ENCODE peak calls at places on chromosome 21, in six cellular contexts. N, R, L, O, W and D are unnamed samples.

GRCh38 chr21:41507521-41508414 is at the start of gene TMPRSS2:
- DNase-seq in N (peak), R (no peak), L (no peak), O (no peak), W (no peak), D (no peak)

GRCh38 chr21:32597205-32597604 is 11.9 kb upstream of the TCP10L start:
- DNase-seq in N (no peak), R (peak), L (no peak), O (peak), W (peak), D (no peak)

GRCh38 chr21:42319368-42319767 is 4.2 kb upstream of the TFF3 start:
- DNase-seq in N (no peak), R (no peak), L (no peak), O (no peak), W (no peak), D (no peak)

GRCh38 chr21:15604424-15604823 is 125.4 kb upstream of the USP25 start:
- DNase-seq in N (no peak), R (peak), L (no peak), O (peak), W (peak), D (no peak)

GRCh38 chr21:42112857-42113256 is 41.7 kb downstream of the UMODL1 start:
- DNase-seq in N (no peak), R (no peak), L (no peak), O (peak), W (peak), D (peak)

GRCh38 chr21:23801292-23801691 is 1806.0 kb downstream of the MRPL39 start:
- DNase-seq in N (no peak), R (no peak), L (no peak), O (no peak), W (no peak), D (no peak)

GRCh38 chr21:20004353-20004752 is 993.9 kb upstream of the NCAM2 start:
- DNase-seq in N (peak), R (peak), L (no peak), O (no peak), W (no peak), D (no peak)

GRCh38 chr21:17858764-17859163 is 39.6 kb upstream of the C21orf91 start:
- DNase-seq in N (no peak), R (no peak), L (no peak), O (no peak), W (no peak), D (no peak)

GRCh38 chr21:36079010-36079649 is 9.3 kb downstream of the CBR1 start:
- DNase-seq in N (no peak), R (no peak), L (no peak), O (no peak), W (peak), D (no peak)

GRCh38 chr21:15240846-15241245 is 176.0 kb upstream of the NRIP1 start:
- DNase-seq in N (no peak), R (peak), L (no peak), O (peak), W (no peak), D (no peak)

GRCh38 chr21:35053356-35054096 is 4.4 kb upstream of the RUNX1 start:
- DNase-seq in N (no peak), R (no peak), L (no peak), O (no peak), W (no peak), D (no peak)

GRCh38 chr21:35039595-35040291 is 9.4 kb downstream of the RUNX1 start:
- DNase-seq in N (no peak), R (no peak), L (no peak), O (no peak), W (no peak), D (no peak)

GRCh38 chr21:24375201-24375600 is 1232.1 kb downstream of the MRPL39 start:
- DNase-seq in N (peak), R (no peak), L (no peak), O (no peak), W (no peak), D (no peak)

GRCh38 chr21:36030581-36031189 is 29.6 kb downstream of the SETD4 start:
- DNase-seq in N (no peak), R (no peak), L (no peak), O (peak), W (no peak), D (no peak)

GRCh38 chr21:40902299-40902698 is 55.3 kb upstream of the DSCAM start:
- DNase-seq in N (no peak), R (no peak), L (no peak), O (no peak), W (no peak), D (no peak)

GRCh38 chr21:36437745-36438128 is 42.2 kb downstream of the CLDN14 start:
- DNase-seq in N (no peak), R (peak), L (no peak), O (peak), W (peak), D (no peak)

GRCh38 chr21:36044056-36044455 is 16.3 kb downstream of the SETD4 start:
- DNase-seq in N (no peak), R (no peak), L (no peak), O (no peak), W (no peak), D (no peak)

GRCh38 chr21:18245493-18245967 is 897 bp downstream of the CHODL start:
- DNase-seq in N (peak), R (no peak), L (no peak), O (no peak), W (no peak), D (no peak)

GRCh38 chr21:15730484-15731242 is 881 bp downstream of the USP25 start:
- DNase-seq in N (no peak), R (peak), L (no peak), O (no peak), W (no peak), D (no peak)

GRCh38 chr21:42534361-42534900 is 20.8 kb downstream of the SLC37A1 start:
- DNase-seq in N (no peak), R (no peak), L (no peak), O (no peak), W (no peak), D (no peak)

GRCh38 chr21:26422138-26422537 is 150.9 kb downstream of the CYYR1 start:
- DNase-seq in N (no peak), R (peak), L (no peak), O (no peak), W (no peak), D (no peak)

GRCh38 chr21:17051054-17051453 is 461.8 kb upstream of the CXADR start:
- DNase-seq in N (no peak), R (no peak), L (no peak), O (peak), W (no peak), D (no peak)

GRCh38 chr21:42297372-42297771 is 17.8 kb downstream of the TFF3 start:
- DNase-seq in N (no peak), R (no peak), L (no peak), O (no peak), W (no peak), D (no peak)

GRCh38 chr21:46308431-46308830 is 15.2 kb downstream of the C21orf58 start:
- DNase-seq in N (no peak), R (no peak), L (no peak), O (no peak), W (no peak), D (no peak)

GRCh38 chr21:17435565-17436543 is 77.0 kb upstream of the CXADR start:
- DNase-seq in N (no peak), R (peak), L (no peak), O (peak), W (no peak), D (no peak)

GRCh38 chr21:40923361-40923760 is 76.4 kb upstream of the DSCAM start:
- DNase-seq in N (no peak), R (no peak), L (no peak), O (no peak), W (no peak), D (no peak)

GRCh38 chr21:36200089-36200561 is 43.5 kb downstream of the DOP1B start:
- DNase-seq in N (no peak), R (no peak), L (no peak), O (no peak), W (no peak), D (peak)

GRCh38 chr21:46118871-46119564 is 21.1 kb downstream of the COL6A2 start:
- DNase-seq in N (peak), R (no peak), L (no peak), O (no peak), W (no peak), D (peak)

GRCh38 chr21:17429936-17430335 is 82.9 kb upstream of the CXADR start:
- DNase-seq in N (no peak), R (no peak), L (no peak), O (no peak), W (no peak), D (no peak)

GRCh38 chr21:35179990-35180557 is 131.0 kb upstream of the RUNX1 start:
- DNase-seq in N (no peak), R (no peak), L (no peak), O (peak), W (peak), D (no peak)

GRCh38 chr21:35020902-35021301 is 28.2 kb downstream of the RUNX1 start:
- DNase-seq in N (no peak), R (no peak), L (no peak), O (peak), W (no peak), D (no peak)

DNA sequence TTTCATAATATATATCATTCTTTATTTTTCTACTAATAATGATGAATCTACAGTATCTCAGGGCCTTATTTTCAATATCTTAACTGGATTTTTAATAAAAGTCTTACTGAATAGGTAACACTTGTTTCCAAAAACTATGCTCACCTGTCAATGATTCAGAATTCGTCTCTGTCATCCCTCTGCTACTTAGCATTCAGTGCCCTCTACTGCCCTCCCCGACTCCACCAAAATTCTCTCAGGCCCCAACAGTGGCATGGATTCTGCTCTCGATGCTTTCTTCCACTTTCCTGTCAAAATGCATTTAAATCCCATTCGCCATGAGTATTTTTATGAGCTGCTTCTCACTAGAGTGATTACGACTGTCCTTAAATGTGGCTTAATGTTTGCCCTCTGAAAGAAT is 10.5 kb upstream of the BACH1 start:
- DNase-seq in N (no peak), R (no peak), L (no peak), O (no peak), W (no peak), D (no peak)
- TF ChIP-seq CTCF in N (no peak), R (no peak), L (no peak), O (no peak), W (no peak), D (no peak)

DNA sequence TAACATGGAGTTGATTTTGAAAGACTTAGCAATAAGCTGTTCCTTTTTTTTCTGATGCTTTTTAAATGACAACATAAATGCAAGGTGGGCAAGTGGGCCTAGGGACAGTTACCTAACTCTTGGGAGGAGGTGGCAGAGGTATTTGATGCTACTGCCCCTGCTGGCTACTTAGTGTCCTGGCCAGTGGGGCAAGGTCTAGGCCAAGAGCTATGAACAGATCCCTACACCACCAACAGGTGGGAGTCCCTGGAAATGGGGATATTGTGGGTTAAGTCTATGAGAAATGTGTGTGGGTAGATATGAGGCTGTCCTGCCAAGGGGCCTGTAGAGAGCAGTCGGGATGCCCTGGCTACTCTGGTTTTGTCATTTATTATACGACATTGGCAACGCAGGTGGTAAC is 31.3 kb upstream of the B3GALT5 start:
- DNase-seq in N (no peak), R (no peak), L (no peak), O (no peak), W (no peak), D (no peak)
- TF ChIP-seq CTCF in N (no peak), R (no peak), L (no peak), O (no peak), W (no peak), D (no peak)

DNA sequence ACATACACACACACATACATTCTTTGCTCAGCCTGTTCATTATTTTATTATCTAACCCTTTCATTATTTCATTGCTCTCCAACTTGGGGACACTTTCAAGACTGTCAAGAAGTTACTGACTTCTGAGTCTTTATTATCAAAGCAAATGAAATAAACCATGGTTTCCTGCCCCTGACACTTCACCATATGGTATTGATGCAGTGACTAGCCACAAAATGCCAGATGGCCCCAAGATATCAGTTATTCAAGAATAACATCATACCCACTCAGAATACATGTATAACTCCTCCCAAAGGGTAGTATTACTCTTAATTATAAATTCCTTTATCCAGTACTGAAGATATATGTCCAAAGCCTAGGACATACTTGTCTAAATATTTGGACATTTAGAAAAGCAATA is 197.3 kb downstream of the MRPL39 start:
- DNase-seq in N (no peak), R (no peak), L (no peak), O (peak), W (no peak), D (no peak)
- TF ChIP-seq CTCF in N (no peak), R (no peak), L (no peak), O (no peak), W (no peak), D (no peak)

GRCh38 chr21:43689556-43690337 is 29.2 kb upstream of the PDXK start:
- DNase-seq in N (no peak), R (no peak), L (no peak), O (no peak), W (no peak), D (no peak)

GRCh38 chr21:43687566-43688395 is 28.4 kb downstream of the RRP1B start:
- DNase-seq in N (no peak), R (no peak), L (no peak), O (no peak), W (no peak), D (no peak)

GRCh38 chr21:43684424-43684823 is 25.1 kb downstream of the RRP1B start:
- DNase-seq in N (no peak), R (peak), L (no peak), O (no peak), W (no peak), D (no peak)

GRCh38 chr21:43688906-43689305 is 29.5 kb downstream of the RRP1B start:
- DNase-seq in N (no peak), R (no peak), L (no peak), O (no peak), W (no peak), D (no peak)

DNA sequence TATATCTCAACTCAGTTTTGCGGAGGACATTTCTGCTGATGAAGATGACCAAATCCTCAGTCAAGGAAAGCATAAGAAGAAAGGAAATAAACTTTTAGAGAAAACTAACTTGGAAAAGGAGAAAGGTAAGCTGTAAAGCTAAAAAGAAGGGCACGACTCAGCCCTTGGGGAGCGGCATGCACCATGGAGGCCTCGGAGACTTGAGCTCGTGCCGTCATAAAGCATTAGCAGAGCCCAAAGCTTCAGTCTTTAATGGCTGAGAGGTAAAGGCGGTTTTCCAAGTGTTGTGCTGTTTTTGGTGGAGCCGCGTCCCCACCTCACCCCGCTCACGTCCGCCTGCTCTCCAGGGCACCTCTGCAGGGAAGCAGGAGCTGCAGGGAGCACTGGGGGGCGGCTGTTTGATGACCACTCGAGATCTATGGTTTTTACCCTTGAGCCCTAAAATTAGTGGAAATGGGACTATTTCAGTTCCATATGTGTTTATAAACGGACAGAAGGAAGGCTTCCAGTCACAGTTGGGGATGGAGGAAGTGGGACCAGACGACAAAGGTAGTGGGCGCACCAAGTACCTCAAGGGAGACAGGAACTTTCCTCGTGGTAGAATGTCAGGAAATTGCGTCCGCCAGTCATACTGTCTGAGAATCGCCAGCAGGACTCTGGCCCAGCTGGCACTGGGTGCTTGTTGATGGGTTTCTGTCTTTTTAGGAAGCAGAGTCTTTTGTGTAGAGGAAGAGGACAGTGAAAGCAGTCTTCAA is 27.6 kb downstream of the RRP1B start:
- DNase-seq in N (no peak), R (no peak), L (no peak), O (no peak), W (no peak), D (no peak)
- TF ChIP-seq CTCF in N (no peak), R (no peak), L (no peak), O (no peak), W (no peak), D (no peak)

DNA sequence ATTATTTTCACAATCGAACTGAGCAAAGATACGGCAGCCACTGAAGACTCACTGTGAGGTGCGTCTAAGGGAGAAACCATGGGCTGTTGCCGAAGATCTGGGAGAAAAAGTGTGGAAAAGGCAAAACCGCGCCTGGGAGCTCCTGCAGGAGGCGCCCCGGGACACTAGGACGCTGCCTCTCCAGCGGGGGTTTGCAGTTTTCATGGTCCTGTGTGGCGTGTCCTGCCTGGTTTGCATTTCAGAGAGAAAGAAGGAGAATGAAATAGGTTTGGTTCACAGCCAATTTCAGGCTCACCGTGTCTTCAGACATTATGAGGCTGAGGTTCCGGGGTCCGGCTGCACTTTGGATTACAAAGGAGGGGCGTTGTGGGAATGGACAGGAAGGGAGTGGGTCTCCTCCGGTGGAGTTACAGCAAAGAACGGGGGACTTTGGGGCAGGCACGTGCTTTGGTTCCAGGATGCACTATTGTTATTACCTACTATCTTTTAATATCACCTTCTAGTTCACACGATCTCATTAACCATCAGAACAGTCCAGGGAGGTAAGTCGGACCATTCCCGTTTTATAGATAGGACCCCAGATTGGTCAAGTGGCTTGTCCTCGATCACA is 179.8 kb downstream of the DYRK1A start:
- DNase-seq in N (no peak), R (no peak), L (no peak), O (no peak), W (no peak), D (no peak)
- TF ChIP-seq CTCF in N (no peak), R (no peak), L (no peak), O (no peak), W (no peak), D (no peak)

GRCh38 chr21:45091540-45092322 is 17.4 kb downstream of the ADARB1 start:
- DNase-seq in N (no peak), R (no peak), L (no peak), O (no peak), W (no peak), D (no peak)
- TF ChIP-seq CTCF in N (no peak), R (no peak), L (no peak), O (no peak), W (no peak), D (no peak)

GRCh38 chr21:31218830-31219608 is 125.0 kb downstream of the TIAM1 start:
- DNase-seq in N (no peak), R (no peak), L (no peak), O (peak), W (no peak), D (no peak)

GRCh38 chr21:31216206-31216605 is 127.9 kb downstream of the TIAM1 start:
- DNase-seq in N (no peak), R (no peak), L (no peak), O (no peak), W (no peak), D (no peak)

GRCh38 chr21:31213787-31214186 is 130.3 kb downstream of the TIAM1 start:
- DNase-seq in N (no peak), R (no peak), L (no peak), O (no peak), W (no peak), D (no peak)
- TF ChIP-seq CTCF in N (no peak), R (no peak), L (no peak), O (no peak), W (no peak), D (peak)

GRCh38 chr21:33824156-33824941 is 91.3 kb downstream of the ATP5PO start:
- DNase-seq in N (no peak), R (no peak), L (no peak), O (no peak), W (no peak), D (no peak)
- TF ChIP-seq CTCF in N (no peak), R (no peak), L (no peak), O (no peak), W (peak), D (peak)